ENCODE peak calls at places on chromosomes 6 and 20, in eight cellular contexts. One of them, this sample, is unnamed.

GRCh38 chr20:64246616-64247311 is 8.8 kb upstream of the PCMTD2 start:
- DNase-seq in hypothalamus: no peak
- DNase-seq in T-helper 1 cell: no peak
- DNase-seq in Daoy: no peak
- DNase-seq in Right ventricle myocardium superior: no peak
- DNase-seq in activated CD4-positive, CD25-positive, alpha-beta regulatory T cell: no peak
- DNase-seq in Peyer's patch: peak
- DNase-seq in non-pigmented ciliary epithelial cell: no peak
- DNase-seq in this sample: no peak

GRCh38 chr6:25278557-25278913 is 639 bp upstream of the CARMIL1 start:
- DNase-seq in hypothalamus: no peak
- DNase-seq in T-helper 1 cell: no peak
- DNase-seq in Daoy: no peak
- DNase-seq in Right ventricle myocardium superior: no peak
- DNase-seq in activated CD4-positive, CD25-positive, alpha-beta regulatory T cell: no peak
- DNase-seq in Peyer's patch: no peak
- DNase-seq in non-pigmented ciliary epithelial cell: no peak
- DNase-seq in this sample: no peak

GRCh38 chr6:29628419-29629281 is 4.3 kb downstream of the GABBR1 start:
- DNase-seq in hypothalamus: peak
- DNase-seq in T-helper 1 cell: peak
- DNase-seq in Daoy: peak
- DNase-seq in Right ventricle myocardium superior: peak
- DNase-seq in activated CD4-positive, CD25-positive, alpha-beta regulatory T cell: peak
- DNase-seq in Peyer's patch: peak
- DNase-seq in non-pigmented ciliary epithelial cell: no peak
- DNase-seq in this sample: peak

GRCh38 chr6:108564178-108564577 is 3.5 kb downstream of the FOXO3 start:
- DNase-seq in hypothalamus: no peak
- DNase-seq in T-helper 1 cell: no peak
- DNase-seq in Daoy: peak
- DNase-seq in Right ventricle myocardium superior: no peak
- DNase-seq in activated CD4-positive, CD25-positive, alpha-beta regulatory T cell: no peak
- DNase-seq in Peyer's patch: no peak
- DNase-seq in non-pigmented ciliary epithelial cell: peak
- DNase-seq in this sample: no peak

GRCh38 chr20:48694466-48694865 is 133.3 kb downstream of the PREX1 start:
- DNase-seq in hypothalamus: no peak
- DNase-seq in T-helper 1 cell: no peak
- DNase-seq in Daoy: no peak
- DNase-seq in Right ventricle myocardium superior: no peak
- DNase-seq in activated CD4-positive, CD25-positive, alpha-beta regulatory T cell: no peak
- DNase-seq in Peyer's patch: no peak
- DNase-seq in non-pigmented ciliary epithelial cell: no peak
- DNase-seq in this sample: no peak

GRCh38 chr20:56974499-56975250 is 291.8 kb downstream of the BMP7 start:
- DNase-seq in hypothalamus: no peak
- DNase-seq in T-helper 1 cell: no peak
- DNase-seq in Daoy: peak
- DNase-seq in Right ventricle myocardium superior: no peak
- DNase-seq in activated CD4-positive, CD25-positive, alpha-beta regulatory T cell: no peak
- DNase-seq in Peyer's patch: no peak
- DNase-seq in non-pigmented ciliary epithelial cell: peak
- DNase-seq in this sample: no peak

GRCh38 chr6:108897371-108897770 is 49.1 kb downstream of the ARMC2 start:
- DNase-seq in hypothalamus: no peak
- DNase-seq in T-helper 1 cell: no peak
- DNase-seq in Daoy: no peak
- DNase-seq in Right ventricle myocardium superior: peak
- DNase-seq in activated CD4-positive, CD25-positive, alpha-beta regulatory T cell: no peak
- DNase-seq in Peyer's patch: no peak
- DNase-seq in non-pigmented ciliary epithelial cell: no peak
- DNase-seq in this sample: no peak

GRCh38 chr20:46212876-46213275 is 94.8 kb downstream of the CD40 start:
- DNase-seq in hypothalamus: no peak
- DNase-seq in T-helper 1 cell: no peak
- DNase-seq in Daoy: no peak
- DNase-seq in Right ventricle myocardium superior: no peak
- DNase-seq in activated CD4-positive, CD25-positive, alpha-beta regulatory T cell: no peak
- DNase-seq in Peyer's patch: no peak
- DNase-seq in non-pigmented ciliary epithelial cell: no peak
- DNase-seq in this sample: no peak

GRCh38 chr20:57652865-57653545 is 32.8 kb upstream of the ZBP1 start:
- DNase-seq in hypothalamus: no peak
- DNase-seq in T-helper 1 cell: no peak
- DNase-seq in Daoy: peak
- DNase-seq in Right ventricle myocardium superior: peak
- DNase-seq in activated CD4-positive, CD25-positive, alpha-beta regulatory T cell: no peak
- DNase-seq in Peyer's patch: peak
- DNase-seq in non-pigmented ciliary epithelial cell: no peak
- DNase-seq in this sample: no peak

GRCh38 chr6:22873531-22874136 is 304.3 kb downstream of the HDGFL1 start:
- DNase-seq in hypothalamus: no peak
- DNase-seq in T-helper 1 cell: no peak
- DNase-seq in Daoy: no peak
- DNase-seq in Right ventricle myocardium superior: no peak
- DNase-seq in activated CD4-positive, CD25-positive, alpha-beta regulatory T cell: no peak
- DNase-seq in Peyer's patch: no peak
- DNase-seq in non-pigmented ciliary epithelial cell: no peak
- DNase-seq in this sample: no peak

GRCh38 chr6:119312875-119313338 is 36.7 kb downstream of the MAN1A1 start:
- DNase-seq in hypothalamus: no peak
- DNase-seq in T-helper 1 cell: no peak
- DNase-seq in Daoy: no peak
- DNase-seq in Right ventricle myocardium superior: no peak
- DNase-seq in activated CD4-positive, CD25-positive, alpha-beta regulatory T cell: no peak
- DNase-seq in Peyer's patch: peak
- DNase-seq in non-pigmented ciliary epithelial cell: no peak
- DNase-seq in this sample: no peak

GRCh38 chr6:4017847-4018193 is 61.1 kb downstream of the FAM217A start:
- DNase-seq in hypothalamus: no peak
- DNase-seq in T-helper 1 cell: no peak
- DNase-seq in Daoy: peak
- DNase-seq in Right ventricle myocardium superior: no peak
- DNase-seq in activated CD4-positive, CD25-positive, alpha-beta regulatory T cell: no peak
- DNase-seq in Peyer's patch: no peak
- DNase-seq in non-pigmented ciliary epithelial cell: no peak
- DNase-seq in this sample: no peak

GRCh38 chr20:34965051-34965450 is 9.4 kb downstream of the MYH7B start:
- DNase-seq in hypothalamus: no peak
- DNase-seq in T-helper 1 cell: no peak
- DNase-seq in Daoy: no peak
- DNase-seq in Right ventricle myocardium superior: no peak
- DNase-seq in activated CD4-positive, CD25-positive, alpha-beta regulatory T cell: no peak
- DNase-seq in Peyer's patch: no peak
- DNase-seq in non-pigmented ciliary epithelial cell: no peak
- DNase-seq in this sample: no peak

GRCh38 chr6:155970878-155971702 is 515.5 kb upstream of the NOX3 start:
- DNase-seq in hypothalamus: no peak
- DNase-seq in T-helper 1 cell: no peak
- DNase-seq in Daoy: no peak
- DNase-seq in Right ventricle myocardium superior: no peak
- DNase-seq in activated CD4-positive, CD25-positive, alpha-beta regulatory T cell: no peak
- DNase-seq in Peyer's patch: no peak
- DNase-seq in non-pigmented ciliary epithelial cell: no peak
- DNase-seq in this sample: no peak

GRCh38 chr6:39938773-39939381 is 4.6 kb upstream of the MOCS1 start:
- DNase-seq in hypothalamus: no peak
- DNase-seq in T-helper 1 cell: no peak
- DNase-seq in Daoy: no peak
- DNase-seq in Right ventricle myocardium superior: no peak
- DNase-seq in activated CD4-positive, CD25-positive, alpha-beta regulatory T cell: no peak
- DNase-seq in Peyer's patch: no peak
- DNase-seq in non-pigmented ciliary epithelial cell: no peak
- DNase-seq in this sample: no peak

GRCh38 chr6:163637524-163637923 is 223.0 kb downstream of the QKI start:
- DNase-seq in hypothalamus: no peak
- DNase-seq in T-helper 1 cell: no peak
- DNase-seq in Daoy: no peak
- DNase-seq in Right ventricle myocardium superior: no peak
- DNase-seq in activated CD4-positive, CD25-positive, alpha-beta regulatory T cell: no peak
- DNase-seq in Peyer's patch: no peak
- DNase-seq in non-pigmented ciliary epithelial cell: no peak
- DNase-seq in this sample: no peak

This sample was measured in lung.